ENCODE peak calls at places on chromosomes 12 and 14, in four cellular contexts. B is lower leg skin, E is Peyer's patch, U is ascending aorta. A is an unnamed sample.

GRCh38 chr12:62787606-62788005 is 147.3 kb downstream of the PPM1H start:
- DNase-seq in U (no peak), B (no peak), E (no peak), A (no peak)

GRCh38 chr14:55170526-55170925 is 20.9 kb downstream of the DLGAP5 start:
- DNase-seq in B (no peak), U (no peak), E (no peak), A (no peak)

GRCh38 chr12:50527086-50527726 is 22.4 kb downstream of the DIP2B start:
- DNase-seq in U (no peak), E (no peak), B (no peak), A (no peak)

GRCh38 chr12:105935981-105936380 is 202.8 kb downstream of the NUAK1 start:
- DNase-seq in E (no peak), U (no peak), B (no peak), A (no peak)

GRCh38 chr12:101859664-101860607 is 17.4 kb upstream of the DRAM1 start:
- DNase-seq in E (no peak), B (no peak), U (no peak), A (no peak)

GRCh38 chr12:104653730-104654328 is 197.1 kb downstream of the CHST11 start:
- DNase-seq in E (no peak), B (no peak), U (no peak), A (no peak)

GRCh38 chr14:98915625-98916024 is 356.4 kb downstream of the BCL11B start:
- DNase-seq in E (no peak), U (no peak), B (no peak), A (no peak)

GRCh38 chr14:102986810-102987579 is 64.5 kb downstream of the AMN start:
- DNase-seq in B (peak), E (no peak), U (no peak), A (peak)

GRCh38 chr12:45336331-45336730 is 120.4 kb downstream of the ANO6 start:
- DNase-seq in B (no peak), E (no peak), U (no peak), A (no peak)

GRCh38 chr14:34030864-34031263 is 80.0 kb upstream of the EGLN3 start:
- DNase-seq in B (peak), E (no peak), U (no peak), A (peak)

GRCh38 chr14:104972301-104973211 is 5.6 kb downstream of the AHNAK2 start:
- DNase-seq in U (no peak), E (no peak), B (peak), A (peak)

GRCh38 chr12:84117190-84117589 is 795.4 kb downstream of the SLC6A15 start:
- DNase-seq in B (no peak), U (no peak), E (no peak), A (no peak)

GRCh38 chr12:59929091-59929490 is 333.3 kb downstream of the SLC16A7 start:
- DNase-seq in B (no peak), U (no peak), E (no peak), A (no peak)

GRCh38 chr14:51041853-51042252 is 53.1 kb downstream of the TRIM9 start:
- DNase-seq in U (no peak), E (no peak), B (no peak), A (no peak)

GRCh38 chr14:50288146-50288545 is 23.9 kb downstream of the L2HGDH start:
- DNase-seq in E (no peak), U (no peak), B (no peak), A (no peak)

GRCh38 chr12:113403435-113404415 is at the start of gene SDS:
- DNase-seq in U (no peak), B (peak), E (no peak), A (no peak)

GRCh38 chr14:93959239-93960107 is 16.9 kb downstream of the ASB2 start:
- DNase-seq in B (no peak), E (peak), U (peak), A (peak)

DNA sequence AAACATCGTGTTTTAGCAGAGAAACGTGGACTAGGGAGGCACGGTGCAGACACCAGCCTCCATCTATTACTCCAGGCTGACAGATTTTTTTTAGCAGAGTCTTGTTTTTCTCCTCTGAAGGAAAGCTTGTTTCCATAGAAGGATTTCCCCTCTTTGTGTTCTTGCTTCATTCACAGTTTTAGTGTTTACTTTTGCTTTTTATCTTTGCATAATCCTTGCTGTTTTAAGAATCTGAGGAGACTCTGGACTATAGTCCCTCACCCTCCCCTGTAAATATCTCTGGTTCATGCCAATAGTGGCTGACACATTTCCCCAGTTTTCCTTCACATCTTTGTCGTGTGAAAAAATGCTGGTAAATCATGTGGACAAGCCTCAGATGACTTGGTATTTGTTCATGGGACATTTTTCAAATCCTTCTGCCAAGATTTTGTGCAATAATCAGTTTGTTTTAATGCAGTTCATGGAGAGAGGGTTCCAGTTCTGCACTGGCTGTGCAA is 39.9 kb upstream of the TMCC3 start:
- DNase-seq in E (no peak), B (no peak), U (no peak), A (no peak)
- H3K4me3 ChIP-seq in E (peak), B (no peak), U (peak), A (peak)

DNA sequence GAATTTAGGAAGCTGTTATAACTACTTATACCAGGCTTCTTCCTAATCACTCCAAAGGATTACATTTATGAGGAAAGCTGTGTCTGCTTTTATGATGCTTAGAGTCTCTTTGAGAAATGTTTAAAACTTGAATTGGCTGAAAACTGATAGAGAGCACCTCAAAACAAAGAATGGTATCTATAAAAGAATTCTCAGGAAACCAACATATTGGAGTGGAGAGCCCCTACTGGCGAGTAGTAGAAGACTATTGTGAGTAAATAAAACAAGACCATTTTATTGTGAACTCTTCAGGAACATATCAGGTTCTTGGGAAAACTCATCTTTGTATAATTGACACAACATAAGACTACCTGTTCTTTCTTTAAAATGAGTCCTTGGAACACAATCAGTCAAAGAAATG is 578.6 kb downstream of the RERGL start:
- DNase-seq in E (no peak), U (no peak), B (no peak), A (no peak)
- TF ChIP-seq CTCF in E (no peak), U (no peak), B (no peak), A (no peak)

GRCh38 chr12:55935742-55936151 is 4.8 kb downstream of the DGKA start:
- DNase-seq in B (no peak), U (no peak), E (no peak), A (peak)
- H3K4me3 ChIP-seq in B (no peak), U (no peak), E (peak), A (peak)

GRCh38 chr12:124682425-124683329 is 115.3 kb upstream of the NCOR2 start:
- DNase-seq in B (no peak), E (no peak), U (no peak), A (no peak)

GRCh38 chr12:124681779-124682391 is 114.5 kb upstream of the NCOR2 start:
- DNase-seq in E (no peak), U (peak), B (peak), A (peak)

GRCh38 chr12:124679047-124679446 is 111.6 kb upstream of the NCOR2 start:
- DNase-seq in B (no peak), E (no peak), U (no peak), A (no peak)

GRCh38 chr12:124679533-124680371 is 112.3 kb upstream of the NCOR2 start:
- DNase-seq in U (no peak), E (no peak), B (no peak), A (peak)

GRCh38 chr12:124680863-124681778 is 113.7 kb upstream of the NCOR2 start:
- DNase-seq in U (peak), B (peak), E (no peak), A (peak)
- TF ChIP-seq CTCF in U (peak), B (no peak), E (peak), A (peak)

GRCh38 chr12:68750506-68750905 is 4.5 kb downstream of the SLC35E3 start:
- DNase-seq in B (no peak), U (no peak), E (no peak), A (no peak)
- H3K4me3 ChIP-seq in B (no peak), U (no peak), E (no peak), A (no peak)

GRCh38 chr12:88578821-88579518 is 1.3 kb downstream of the KITLG start:
- DNase-seq in U (no peak), B (no peak), E (no peak), A (peak)

GRCh38 chr12:88575361-88575959 is 4.8 kb downstream of the KITLG start:
- DNase-seq in B (no peak), U (no peak), E (no peak), A (no peak)

GRCh38 chr12:88578274-88578673 is 2.0 kb downstream of the KITLG start:
- DNase-seq in U (no peak), B (no peak), E (no peak), A (no peak)

GRCh38 chr12:88579572-88579940 is 715 bp downstream of the KITLG start:
- DNase-seq in U (no peak), B (no peak), E (no peak), A (peak)

DNA sequence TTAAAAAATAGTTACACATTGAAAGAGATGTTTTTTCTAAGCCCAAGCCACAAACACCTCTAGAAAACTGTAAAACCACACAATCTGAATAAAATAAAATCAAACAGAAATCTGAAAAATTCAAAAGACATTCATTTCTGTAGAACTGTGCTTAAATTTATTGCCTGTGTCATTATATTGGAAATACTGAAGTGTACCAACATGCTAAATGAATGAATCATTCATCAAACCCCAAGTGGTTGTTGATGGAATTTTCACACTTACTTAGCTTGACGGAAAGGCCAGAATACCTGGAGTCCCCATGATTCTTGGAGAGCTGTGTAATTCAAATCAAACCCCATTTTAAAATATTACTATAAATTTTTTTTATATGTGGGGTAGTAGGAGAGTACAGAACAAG is 2.7 kb downstream of the KITLG start:
- DNase-seq in B (no peak), U (no peak), E (no peak), A (no peak)
- TF ChIP-seq CTCF in B (no peak), U (no peak), E (peak), A (no peak)

GRCh38 chr12:67067453-67068203 is 201.5 kb upstream of the CAND1 start:
- DNase-seq in E (no peak), U (no peak), B (no peak), A (no peak)

GRCh38 chr12:67070307-67070600 is 198.9 kb upstream of the CAND1 start:
- DNase-seq in E (no peak), B (no peak), U (no peak), A (no peak)

GRCh38 chr12:67068773-67069450 is 200.2 kb upstream of the CAND1 start:
- DNase-seq in U (no peak), E (no peak), B (no peak), A (peak)

GRCh38 chr12:67069451-67070306 is 199.5 kb upstream of the CAND1 start:
- DNase-seq in U (no peak), E (no peak), B (no peak), A (peak)

DNA sequence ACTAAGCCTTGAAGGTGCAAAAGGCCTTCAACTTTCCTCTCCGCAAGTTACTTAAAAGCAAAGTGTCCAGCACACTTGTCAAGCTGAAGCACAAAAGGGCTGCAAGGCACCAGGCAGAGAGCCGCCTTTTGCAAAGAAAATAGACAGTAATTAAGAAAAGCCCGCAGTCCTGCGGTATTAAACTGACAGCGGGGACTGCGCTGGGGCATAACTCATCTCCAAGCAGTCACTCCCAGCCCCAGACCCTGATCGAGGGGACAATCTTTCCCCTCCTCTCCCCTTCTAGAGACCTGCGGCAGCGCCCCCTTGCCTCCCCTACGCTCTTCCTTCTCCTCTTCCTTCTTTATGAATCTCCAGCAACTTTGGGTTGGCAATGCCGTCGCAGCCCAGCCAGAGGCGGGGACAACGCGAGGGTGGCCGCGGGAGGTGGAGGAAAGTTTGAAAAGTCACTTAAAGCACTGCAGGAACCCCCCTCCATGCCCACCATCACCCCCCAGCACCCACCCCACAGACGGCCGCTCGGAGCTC is 200.9 kb upstream of the CAND1 start:
- DNase-seq in E (no peak), B (no peak), U (no peak), A (no peak)
- H3K4me3 ChIP-seq in E (peak), B (no peak), U (peak), A (peak)